ENCODE peak calls at places on chromosomes 1 and 21, in seven cellular contexts. O is colonic mucosa; P is endodermal cell; Z is effector memory CD4-positive, alpha-beta T cell; W is spleen; I is CD4-positive, alpha-beta T cell; V is Karpas-422. Y is an unnamed sample.

GRCh38 chr1:5742801-5743200 is 249.4 kb downstream of the NPHP4 start:
- DNase-seq in O (no peak), P (no peak), Z (no peak), W (peak; percentile 63), I (no peak), V (no peak), Y (no peak)

GRCh38 chr21:34845521-34846213 is 176.9 kb downstream of the CLIC6 start:
- DNase-seq in O (peak; percentile 65), P (peak; percentile 23), Z (peak; percentile 2), W (no peak), I (no peak), V (no peak), Y (no peak)

GRCh38 chr1:31926846-31927660 is 11.1 kb downstream of the PTP4A2 start:
- DNase-seq in O (no peak), P (no peak), Z (no peak), W (no peak), I (no peak), V (no peak), Y (no peak)

GRCh38 chr1:182217967-182218366 is 156.5 kb upstream of the ZNF648 start:
- DNase-seq in O (no peak), P (no peak), Z (no peak), W (no peak), I (no peak), V (no peak), Y (no peak)

GRCh38 chr1:199597152-199597551 is 430.4 kb upstream of the NR5A2 start:
- DNase-seq in O (no peak), P (no peak), Z (no peak), W (no peak), I (no peak), V (no peak), Y (no peak)

GRCh38 chr1:154325583-154326545 is 539 bp downstream of the ATP8B2 start:
- DNase-seq in O (peak; percentile 69), P (peak; percentile 97), Z (peak; percentile 37), W (peak; percentile 86), I (no peak), V (peak; percentile 46), Y (no peak)

GRCh38 chr1:33349081-33349759 is 28.3 kb upstream of the A3GALT2 start:
- DNase-seq in O (peak; percentile 55), P (peak; percentile 81), Z (peak; percentile 26), W (peak; percentile 93), I (peak; percentile 20), V (peak; percentile 88), Y (peak; percentile 20)

GRCh38 chr1:235972316-235973090 is 92.4 kb downstream of the NID1 start:
- DNase-seq in O (no peak), P (no peak), Z (no peak), W (no peak), I (no peak), V (peak; percentile 52), Y (no peak)

GRCh38 chr1:169427081-169427611 is at the start of gene CCDC181:
- DNase-seq in O (no peak), P (peak; percentile 96), Z (no peak), W (peak; percentile 72), I (peak; percentile 19), V (no peak), Y (peak; percentile 9)

GRCh38 chr1:178146456-178146855 is 52.6 kb downstream of the RASAL2 start:
- DNase-seq in O (no peak), P (no peak), Z (no peak), W (no peak), I (no peak), V (no peak), Y (no peak)

GRCh38 chr1:206674745-206675175 is 9.9 kb upstream of the MAPKAPK2 start:
- DNase-seq in O (peak; percentile 72), P (no peak), Z (no peak), W (no peak), I (no peak), V (no peak), Y (no peak)

GRCh38 chr1:171433451-171433850 is 51.9 kb upstream of the PRRC2C start:
- DNase-seq in O (no peak), P (no peak), Z (no peak), W (no peak), I (no peak), V (no peak), Y (no peak)

GRCh38 chr1:61344711-61345110 is 262.4 kb downstream of the NFIA start:
- DNase-seq in O (no peak), P (no peak), Z (no peak), W (no peak), I (no peak), V (no peak), Y (no peak)

GRCh38 chr1:84374991-84375838 is 23.1 kb upstream of the DNASE2B start:
- DNase-seq in O (no peak), P (no peak), Z (no peak), W (no peak), I (no peak), V (no peak), Y (no peak)

GRCh38 chr1:240906477-240906876 is 294.5 kb upstream of the GREM2 start:
- DNase-seq in O (peak; percentile 62), P (no peak), Z (no peak), W (no peak), I (no peak), V (peak; percentile 70), Y (no peak)

GRCh38 chr1:84265867-84266266 is 35.6 kb upstream of the SAMD13 start:
- DNase-seq in O (no peak), P (no peak), Z (no peak), W (no peak), I (no peak), V (no peak), Y (no peak)

GRCh38 chr1:229004227-229004833 is 266.6 kb upstream of the RAB4A start:
- DNase-seq in O (no peak), P (no peak), Z (no peak), W (no peak), I (no peak), V (no peak), Y (no peak)

GRCh38 chr1:1914842-1915692 is at the start of gene CALML6:
- DNase-seq in O (no peak), P (peak; percentile 49), Z (no peak), W (peak; percentile 73), I (no peak), V (no peak), Y (no peak)

GRCh38 chr1:207020016-207020708 is 12.4 kb downstream of the C1orf116 start:
- DNase-seq in O (peak; percentile 72), P (no peak), Z (no peak), W (no peak), I (no peak), V (no peak), Y (no peak)

GRCh38 chr1:39102537-39103320 is 76.6 kb downstream of the NDUFS5 start:
- DNase-seq in O (peak; percentile 34), P (peak; percentile 76), Z (no peak), W (no peak), I (no peak), V (peak; percentile 83), Y (no peak)

GRCh38 chr1:89659322-89660061 is 26.6 kb downstream of the LRRC8C start:
- DNase-seq in O (no peak), P (no peak), Z (peak; percentile 14), W (no peak), I (no peak), V (no peak), Y (no peak)

GRCh38 chr1:247043406-247043805 is 35.2 kb downstream of the ZNF670 start:
- DNase-seq in O (no peak), P (no peak), Z (no peak), W (no peak), I (no peak), V (no peak), Y (no peak)
- H3K9me3 ChIP-seq in O (no peaks in the 10 kb centered on the region), P (peaks cover 99% of the 10 kb centered on the region), Z (peaks cover 36% of the 10 kb centered on the region), W (peaks cover 14% of the 10 kb centered on the region), I (peaks cover 95% of the 10 kb centered on the region), V (peaks cover 58% of the 10 kb centered on the region), Y (peaks cover 12% of the 10 kb centered on the region)

DNA sequence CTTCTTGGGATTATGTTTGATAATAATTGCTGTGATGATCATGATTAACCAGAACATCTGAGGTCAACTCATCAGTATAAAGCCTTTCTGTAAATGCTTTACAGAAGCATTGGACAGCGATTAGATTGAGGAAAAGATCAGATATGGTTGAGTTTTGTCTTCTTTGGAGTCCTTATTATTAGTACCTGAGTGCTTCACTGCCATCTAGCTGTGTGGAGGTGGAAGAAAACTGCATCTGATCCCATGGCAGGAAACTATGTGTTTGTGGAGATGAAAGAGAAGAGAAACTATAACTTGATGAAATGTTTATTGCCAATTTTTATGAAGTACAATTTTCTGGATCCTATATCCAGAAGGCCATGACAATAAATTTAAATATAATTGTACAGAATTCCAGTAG is 11.4 kb downstream of the FLG2 start:
- DNase-seq in O (no peak), P (no peak), Z (no peak), W (no peak), I (no peak), V (peak; percentile 56), Y (no peak)
- H3K9me3 ChIP-seq in O (no peaks in the 10 kb centered on the region), P (peaks cover 58% of the 10 kb centered on the region), Z (no peaks in the 10 kb centered on the region), W (no peaks in the 10 kb centered on the region), I (no peaks in the 10 kb centered on the region), V (no peaks in the 10 kb centered on the region), Y (no peaks in the 10 kb centered on the region)

GRCh38 chr1:243575070-243575469 is 275.0 kb downstream of the AKT3 start:
- DNase-seq in O (no peak), P (no peak), Z (no peak), W (no peak), I (no peak), V (no peak), Y (no peak)

GRCh38 chr1:243582321-243582720 is 267.7 kb downstream of the AKT3 start:
- DNase-seq in O (no peak), P (no peak), Z (no peak), W (no peak), I (no peak), V (no peak), Y (no peak)

GRCh38 chr1:243580072-243580471 is 270.0 kb downstream of the AKT3 start:
- DNase-seq in O (no peak), P (no peak), Z (no peak), W (no peak), I (no peak), V (no peak), Y (no peak)

GRCh38 chr1:243585982-243586381 is 264.1 kb downstream of the AKT3 start:
- DNase-seq in O (no peak), P (no peak), Z (no peak), W (no peak), I (no peak), V (no peak), Y (no peak)

GRCh38 chr1:243580984-243581383 is 269.1 kb downstream of the AKT3 start:
- DNase-seq in O (no peak), P (no peak), Z (no peak), W (no peak), I (no peak), V (no peak), Y (no peak)
- H3K9me3 ChIP-seq in O (no peaks in the 10 kb centered on the region), P (peaks cover 8% of the 10 kb centered on the region), Z (peaks cover 5% of the 10 kb centered on the region), W (peaks cover 17% of the 10 kb centered on the region), I (peaks cover 20% of the 10 kb centered on the region), V (no peaks in the 10 kb centered on the region), Y (no peaks in the 10 kb centered on the region)

GRCh38 chr1:43267291-43267805 is 2.4 kb upstream of the TMEM125 start:
- DNase-seq in O (no peak), P (no peak), Z (no peak), W (no peak), I (no peak), V (no peak), Y (no peak)

GRCh38 chr1:43267818-43268425 is 1.9 kb upstream of the TMEM125 start:
- DNase-seq in O (no peak), P (no peak), Z (no peak), W (peak; percentile 28), I (no peak), V (no peak), Y (no peak)

GRCh38 chr1:43269627-43270375 is at the start of gene TMEM125:
- DNase-seq in O (peak; percentile 86), P (no peak), Z (no peak), W (peak; percentile 43), I (no peak), V (no peak), Y (no peak)

GRCh38 chr1:43266881-43267280 is 2.9 kb upstream of the TMEM125 start:
- DNase-seq in O (no peak), P (no peak), Z (no peak), W (no peak), I (no peak), V (no peak), Y (no peak)

GRCh38 chr1:43265431-43265830 is 4.4 kb upstream of the TMEM125 start:
- DNase-seq in O (no peak), P (no peak), Z (no peak), W (no peak), I (no peak), V (no peak), Y (no peak)
- H3K9me3 ChIP-seq in O (no peaks in the 10 kb centered on the region), P (peaks cover 40% of the 10 kb centered on the region), Z (no peaks in the 10 kb centered on the region), W (no peaks in the 10 kb centered on the region), I (no peaks in the 10 kb centered on the region), V (peaks cover 3% of the 10 kb centered on the region), Y (no peaks in the 10 kb centered on the region)